ENCODE peak calls at places on chromosomes 7 and 10, in four cellular contexts. E is NCI-H2171, W is epithelial cell of esophagus, O is tibial nerve. T is an unnamed sample.

GRCh38 chr7:129831424-129832058 is 121.2 kb downstream of the UBE2H start:
- DNase-seq in E (no peak), O (no peak), W (peak), T (no peak)

GRCh38 chr10:51907342-51907741 is 207.9 kb upstream of the CSTF2T start:
- DNase-seq in W (no peak), O (no peak), E (no peak), T (no peak)

GRCh38 chr10:110850990-110851389 is 20.7 kb upstream of the PDCD4 start:
- DNase-seq in E (no peak), O (no peak), W (peak), T (peak)

GRCh38 chr7:155512246-155512887 is 34.0 kb downstream of the CNPY1 start:
- DNase-seq in E (no peak), W (no peak), O (no peak), T (no peak)

GRCh38 chr10:25895856-25896255 is 38.2 kb upstream of the MYO3A start:
- DNase-seq in W (no peak), E (no peak), O (no peak), T (no peak)

GRCh38 chr10:14954001-14954770 is at the start of gene DCLRE1C:
- DNase-seq in O (peak), E (peak), W (peak), T (peak)

GRCh38 chr10:90181251-90181691 is 479.9 kb downstream of the KIF20B start:
- DNase-seq in E (no peak), W (no peak), O (no peak), T (no peak)

GRCh38 chr10:13173619-13174018 is 12.3 kb downstream of the MCM10 start:
- DNase-seq in W (no peak), E (no peak), O (no peak), T (no peak)

GRCh38 chr10:93945814-93946213 is 47.9 kb upstream of the PLCE1 start:
- DNase-seq in O (no peak), W (no peak), E (no peak), T (no peak)

GRCh38 chr10:75104842-75105241 is 6.6 kb upstream of the SAMD8 start:
- DNase-seq in E (no peak), O (no peak), W (no peak), T (no peak)

GRCh38 chr7:114629762-114630161 is 215.1 kb downstream of the FOXP2 start:
- DNase-seq in O (no peak), W (no peak), E (no peak), T (no peak)

GRCh38 chr7:50119815-50120637 is 27.0 kb upstream of the ZPBP start:
- DNase-seq in O (no peak), E (no peak), W (no peak), T (peak)

GRCh38 chr7:30184804-30185487 is 50.2 kb downstream of the MTURN start:
- DNase-seq in E (no peak), W (no peak), O (no peak), T (no peak)

GRCh38 chr7:9890092-9890491 is 1083.6 kb upstream of the PHF14 start:
- DNase-seq in O (no peak), W (no peak), E (no peak), T (no peak)

GRCh38 chr10:80596391-80597257 is 58.9 kb downstream of the SH2D4B start:
- DNase-seq in W (peak), O (no peak), E (no peak), T (peak)

GRCh38 chr10:103666109-103666508 is 172.6 kb downstream of the NEURL1 start:
- DNase-seq in W (peak), E (no peak), O (no peak), T (peak)

GRCh38 chr10:119715628-119716505 is 10.0 kb upstream of the INPP5F start:
- DNase-seq in W (no peak), E (no peak), O (no peak), T (no peak)

GRCh38 chr10:78464118-78464855 is 430.6 kb downstream of the RPS24 start:
- DNase-seq in O (no peak), W (no peak), E (no peak), T (no peak)

GRCh38 chr7:5758753-5759330 is 22.6 kb downstream of the RNF216 start:
- DNase-seq in E (no peak), O (no peak), W (no peak), T (no peak)

GRCh38 chr10:32367793-32368453 is 21.0 kb upstream of the EPC1 start:
- DNase-seq in W (peak), E (no peak), O (no peak), T (peak)

GRCh38 chr10:1706711-1707110 is 30.6 kb downstream of the ADARB2 start:
- DNase-seq in O (no peak), W (no peak), E (no peak), T (no peak)

GRCh38 chr10:76309744-76310441 is 878.5 kb downstream of the LRMDA start:
- DNase-seq in W (no peak), O (no peak), E (no peak), T (no peak)

GRCh38 chr7:24827027-24827426 is 69.8 kb upstream of the GSDME start:
- DNase-seq in E (no peak), W (peak), O (no peak), T (no peak)